ENCODE peak calls at places on chromosomes 12 and 14, in ten cellular contexts. P, Z, X, I, W, O, J, R, K and M are unnamed samples.

GRCh38 chr12:31037028-31037427 is 36.6 kb upstream of the DDX11 start:
- DNase-seq in P (no peak), Z (no peak), X (no peak), I (no peak), W (no peak), O (no peak), J (no peak), R (no peak), K (no peak), M (no peak)

GRCh38 chr12:29044799-29045198 is 104.3 kb upstream of the FAR2 start:
- DNase-seq in P (no peak), Z (no peak), X (no peak), I (peak; percentile 38), W (no peak), O (no peak), J (no peak), R (no peak), K (no peak), M (no peak)

GRCh38 chr12:58443273-58443980 is 476.9 kb downstream of the LRIG3 start:
- DNase-seq in P (no peak), Z (no peak), X (no peak), I (peak; percentile 5), W (no peak), O (no peak), J (no peak), R (no peak), K (no peak), M (no peak)

GRCh38 chr14:104315169-104315568 is 176.8 kb downstream of the KIF26A start:
- DNase-seq in P (no peak), Z (no peak), X (no peak), I (no peak), W (no peak), O (peak; percentile 23), J (no peak), R (peak; percentile 1), K (no peak), M (no peak)

GRCh38 chr14:104191409-104191997 is 53.1 kb downstream of the KIF26A start:
- DNase-seq in P (no peak), Z (no peak), X (no peak), I (no peak), W (no peak), O (no peak), J (no peak), R (no peak), K (no peak), M (no peak)

GRCh38 chr12:607541-608001 is 55.7 kb downstream of the NINJ2 start:
- DNase-seq in P (no peak), Z (no peak), X (no peak), I (no peak), W (peak; percentile 52), O (no peak), J (no peak), R (peak; percentile 33), K (peak; percentile 80), M (no peak)

GRCh38 chr14:93010543-93011541 is 87.9 kb downstream of the CHGA start:
- DNase-seq in P (no peak), Z (no peak), X (no peak), I (no peak), W (no peak), O (no peak), J (peak; percentile 54), R (no peak), K (no peak), M (no peak)

GRCh38 chr12:78864483-78865296 is at the start of gene SYT1:
- DNase-seq in P (peak; percentile 20), Z (no peak), X (peak; percentile 36), I (peak; percentile 92), W (peak; percentile 87), O (peak; percentile 75), J (no peak), R (no peak), K (peak; percentile 14), M (no peak)

GRCh38 chr12:119177056-119177325 is 1.7 kb upstream of the HSPB8 start:
- DNase-seq in P (no peak), Z (no peak), X (no peak), I (no peak), W (no peak), O (no peak), J (no peak), R (no peak), K (no peak), M (no peak)

GRCh38 chr12:119177724-119178380 is 879 bp upstream of the HSPB8 start:
- DNase-seq in P (no peak), Z (no peak), X (no peak), I (no peak), W (no peak), O (no peak), J (no peak), R (no peak), K (no peak), M (no peak)

GRCh38 chr12:119175115-119175514 is 3.6 kb upstream of the HSPB8 start:
- DNase-seq in P (no peak), Z (no peak), X (no peak), I (no peak), W (no peak), O (no peak), J (no peak), R (no peak), K (no peak), M (no peak)

GRCh38 chr12:119178544-119179334 is at the start of gene HSPB8:
- DNase-seq in P (peak; percentile 31), Z (no peak), X (peak; percentile 63), I (peak; percentile 83), W (peak; percentile 94), O (peak; percentile 98), J (peak; percentile 31), R (peak; percentile 81), K (peak; percentile 94), M (no peak)

DNA sequence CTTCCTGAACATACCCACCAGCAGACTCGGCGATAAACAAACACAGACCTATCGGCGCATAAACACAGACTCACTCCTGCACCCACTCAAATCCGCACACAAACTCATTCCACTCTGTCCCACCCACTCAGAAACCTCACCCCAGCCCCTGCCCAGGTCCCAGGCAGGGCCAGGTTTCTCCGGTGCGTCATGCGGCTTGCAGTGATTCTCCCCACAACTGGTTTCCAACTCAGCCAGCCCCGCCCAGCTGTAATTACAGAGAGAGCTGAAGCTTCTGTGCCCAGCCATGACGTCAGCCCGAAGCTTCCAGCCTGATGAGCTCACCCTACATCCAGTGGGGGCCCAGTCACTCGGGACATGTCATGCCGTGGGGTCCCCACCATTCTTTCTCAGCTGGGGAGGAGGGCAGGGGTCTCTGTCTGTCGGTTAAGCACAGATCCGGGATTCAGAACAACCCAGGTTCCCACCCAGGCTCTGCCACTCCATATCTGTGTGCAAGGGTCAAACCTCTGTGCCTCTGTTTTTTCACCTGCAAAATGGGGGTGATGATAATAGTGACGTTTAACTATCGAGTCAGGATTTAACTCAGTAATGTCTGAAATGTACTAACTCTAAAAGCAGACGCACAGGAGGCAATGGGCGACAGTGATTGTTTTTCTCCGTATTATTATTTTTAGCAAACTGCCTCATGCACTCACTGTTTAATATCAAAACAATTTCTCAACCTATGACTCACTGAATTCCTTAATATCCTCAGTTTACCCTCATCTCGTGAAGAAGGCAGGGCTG is 2.3 kb upstream of the HSPB8 start:
- DNase-seq in P (peak; percentile 33), Z (no peak), X (peak; percentile 72), I (no peak), W (peak; percentile 97), O (peak; percentile 98), J (no peak), R (peak; percentile 78), K (peak; percentile 90), M (no peak)
- H3K27ac ChIP-seq in P (no peak overlapping the region), Z (no peak overlapping the region), X (no peak overlapping the region), I (no peak overlapping the region), W (peak overlapping the region; percentile 82), O (peak overlapping the region; percentile 100), J (no peak overlapping the region), R (peak overlapping the region; percentile 95), K (peak overlapping the region; percentile 91), M (no peak overlapping the region)

GRCh38 chr12:26176725-26177124 is 18.6 kb upstream of the SSPN start:
- DNase-seq in P (no peak), Z (no peak), X (no peak), I (no peak), W (no peak), O (no peak), J (no peak), R (no peak), K (no peak), M (no peak)
- H3K4me1 ChIP-seq in P (no peaks in the 10 kb centered on the region), Z (no peaks in the 10 kb centered on the region), X (no peaks in the 10 kb centered on the region), I (no peaks in the 10 kb centered on the region), W (no peaks in the 10 kb centered on the region), O (no peaks in the 10 kb centered on the region), J (no peaks in the 10 kb centered on the region), R (no peaks in the 10 kb centered on the region), K (no peaks in the 10 kb centered on the region), M (no peaks in the 10 kb centered on the region)

GRCh38 chr12:110829308-110829707 is 17.5 kb upstream of the CCDC63 start:
- DNase-seq in P (no peak), Z (no peak), X (no peak), I (no peak), W (no peak), O (no peak), J (no peak), R (no peak), K (no peak), M (no peak)

GRCh38 chr12:110824342-110824741 is 22.4 kb upstream of the CCDC63 start:
- DNase-seq in P (no peak), Z (no peak), X (no peak), I (no peak), W (no peak), O (no peak), J (no peak), R (no peak), K (no peak), M (no peak)

GRCh38 chr12:110825530-110825929 is 21.3 kb upstream of the CCDC63 start:
- DNase-seq in P (no peak), Z (no peak), X (no peak), I (no peak), W (no peak), O (no peak), J (no peak), R (no peak), K (no peak), M (no peak)

GRCh38 chr12:110822821-110823415 is 23.9 kb upstream of the CCDC63 start:
- DNase-seq in P (no peak), Z (no peak), X (no peak), I (no peak), W (no peak), O (no peak), J (no peak), R (no peak), K (no peak), M (no peak)

DNA sequence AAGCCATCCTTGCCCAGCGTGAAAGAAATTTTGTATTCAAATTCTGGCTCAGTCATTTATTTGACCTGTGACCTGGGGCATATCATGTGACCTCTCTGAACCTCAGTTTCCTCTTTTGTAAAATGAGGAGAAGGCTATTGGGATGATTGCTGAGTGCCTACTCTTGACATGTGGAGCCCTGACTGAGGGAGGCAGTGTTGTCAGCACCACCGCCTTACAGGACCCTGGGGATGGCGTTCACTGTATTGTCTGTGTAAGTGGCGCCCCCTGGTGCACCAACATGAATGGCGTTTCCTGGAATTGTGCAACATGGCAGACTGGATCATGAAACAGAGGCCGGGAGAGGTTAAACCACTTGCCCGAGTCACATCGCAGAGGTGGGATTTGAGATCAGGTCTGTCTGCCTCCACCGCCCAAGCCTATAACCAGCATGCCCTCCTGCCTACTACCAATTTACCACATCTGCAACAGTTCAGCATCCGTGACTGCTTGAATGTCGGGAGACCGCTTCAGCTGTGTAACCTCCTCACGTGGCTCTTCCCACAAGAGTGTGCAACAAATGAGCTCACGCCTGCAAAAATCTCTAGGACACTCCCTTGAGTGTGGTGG is 20.1 kb upstream of the CCDC63 start:
- DNase-seq in P (peak; percentile 95), Z (peak; percentile 59), X (peak; percentile 90), I (peak; percentile 82), W (peak; percentile 67), O (peak; percentile 89), J (peak; percentile 89), R (peak; percentile 83), K (peak; percentile 88), M (peak; percentile 39)
- H3K4me3 ChIP-seq in P (peak overlapping the region; percentile 13), Z (no peak overlapping the region), X (no peak overlapping the region), I (no peak overlapping the region), W (no peak overlapping the region), O (no peak overlapping the region), J (peak overlapping the region; percentile 17), R (no peak overlapping the region), K (peak overlapping the region; percentile 36), M (peak overlapping the region; percentile 25)

GRCh38 chr12:57131896-57132744 is 3.8 kb downstream of the LRP1 start:
- DNase-seq in P (no peak), Z (no peak), X (no peak), I (peak; percentile 55), W (no peak), O (no peak), J (no peak), R (no peak), K (no peak), M (no peak)

GRCh38 chr12:57134949-57135348 is 6.7 kb downstream of the LRP1 start:
- DNase-seq in P (no peak), Z (no peak), X (no peak), I (no peak), W (peak; percentile 29), O (peak; percentile 43), J (no peak), R (no peak), K (no peak), M (no peak)

GRCh38 chr12:57133916-57134315 is 5.6 kb downstream of the LRP1 start:
- DNase-seq in P (no peak), Z (no peak), X (no peak), I (no peak), W (no peak), O (peak; percentile 85), J (no peak), R (no peak), K (peak; percentile 78), M (no peak)

GRCh38 chr12:57130941-57131340 is 2.7 kb downstream of the LRP1 start:
- DNase-seq in P (no peak), Z (no peak), X (no peak), I (no peak), W (no peak), O (no peak), J (no peak), R (no peak), K (no peak), M (no peak)

GRCh38 chr12:57133013-57133569 is 4.8 kb downstream of the LRP1 start:
- DNase-seq in P (no peak), Z (no peak), X (no peak), I (no peak), W (no peak), O (no peak), J (no peak), R (no peak), K (no peak), M (no peak)
- H3K27ac ChIP-seq in P (peak overlapping the region; percentile 49), Z (no peak overlapping the region), X (peak overlapping the region; percentile 81), I (peak overlapping the region; percentile 30), W (peak overlapping the region; percentile 100), O (peak overlapping the region; percentile 20), J (no peak overlapping the region), R (peak overlapping the region; percentile 96), K (peak overlapping the region; percentile 99), M (no peak overlapping the region)